ENCODE peak calls at places on chromosomes 7 and 10, in ten cellular contexts. One of them, this sample, is unnamed.
A peak's percentile ranks its signal among the peaks of the same experiment; 100 is the strongest.

GRCh38 chr10:125350519-125350918 is 190.2 kb upstream of the CTBP2 start:
- DNase-seq in NCI-H1105 treated with DMSO at 0.1 percent for 48 hours: no peak
- DNase-seq in IMR-90: no peak
- DNase-seq in stimulated activated CD4-positive, alpha-beta T cell treated with anti-CD3 and anti-CD28 coated beads, Interleukin-1b, Interleukin-23, amount 100 ng/mL, for 1 hour: no peak
- DNase-seq in NCI-H226: no peak
- DNase-seq in NCI-H460: no peak
- DNase-seq in SJCRH30: no peak
- DNase-seq in fibroblast of mammary gland: no peak
- DNase-seq in AG04449: no peak
- DNase-seq in hippocampal formation: no peak
- DNase-seq in this sample: no peak

GRCh38 chr10:43735907-43736306 is 87.2 kb upstream of the ZNF32 start:
- DNase-seq in NCI-H1105 treated with DMSO at 0.1 percent for 48 hours: no peak
- DNase-seq in IMR-90: peak; percentile 68
- DNase-seq in stimulated activated CD4-positive, alpha-beta T cell treated with anti-CD3 and anti-CD28 coated beads, Interleukin-1b, Interleukin-23, amount 100 ng/mL, for 1 hour: no peak
- DNase-seq in NCI-H226: no peak
- DNase-seq in NCI-H460: no peak
- DNase-seq in SJCRH30: no peak
- DNase-seq in fibroblast of mammary gland: no peak
- DNase-seq in AG04449: peak; percentile 17
- DNase-seq in hippocampal formation: no peak
- DNase-seq in this sample: no peak

GRCh38 chr7:37376386-37376785 is 72.3 kb downstream of the ELMO1 start:
- DNase-seq in NCI-H1105 treated with DMSO at 0.1 percent for 48 hours: no peak
- DNase-seq in IMR-90: no peak
- DNase-seq in stimulated activated CD4-positive, alpha-beta T cell treated with anti-CD3 and anti-CD28 coated beads, Interleukin-1b, Interleukin-23, amount 100 ng/mL, for 1 hour: no peak
- DNase-seq in NCI-H226: no peak
- DNase-seq in NCI-H460: no peak
- DNase-seq in SJCRH30: no peak
- DNase-seq in fibroblast of mammary gland: peak; percentile 15
- DNase-seq in AG04449: no peak
- DNase-seq in hippocampal formation: no peak
- DNase-seq in this sample: no peak

GRCh38 chr7:134599371-134599770 is 47.3 kb upstream of the BPGM start:
- DNase-seq in NCI-H1105 treated with DMSO at 0.1 percent for 48 hours: no peak
- DNase-seq in IMR-90: no peak
- DNase-seq in stimulated activated CD4-positive, alpha-beta T cell treated with anti-CD3 and anti-CD28 coated beads, Interleukin-1b, Interleukin-23, amount 100 ng/mL, for 1 hour: no peak
- DNase-seq in NCI-H226: no peak
- DNase-seq in NCI-H460: no peak
- DNase-seq in SJCRH30: peak; percentile 82
- DNase-seq in fibroblast of mammary gland: no peak
- DNase-seq in AG04449: no peak
- DNase-seq in hippocampal formation: peak; percentile 55
- DNase-seq in this sample: no peak

GRCh38 chr10:113890769-113891168 is 36.3 kb downstream of the NHLRC2 start:
- DNase-seq in NCI-H1105 treated with DMSO at 0.1 percent for 48 hours: no peak
- DNase-seq in IMR-90: no peak
- DNase-seq in stimulated activated CD4-positive, alpha-beta T cell treated with anti-CD3 and anti-CD28 coated beads, Interleukin-1b, Interleukin-23, amount 100 ng/mL, for 1 hour: no peak
- DNase-seq in NCI-H226: no peak
- DNase-seq in NCI-H460: no peak
- DNase-seq in SJCRH30: no peak
- DNase-seq in fibroblast of mammary gland: no peak
- DNase-seq in AG04449: no peak
- DNase-seq in hippocampal formation: no peak
- DNase-seq in this sample: no peak

GRCh38 chr10:49690673-49691356 is 11.4 kb downstream of the C10orf53 start:
- DNase-seq in NCI-H1105 treated with DMSO at 0.1 percent for 48 hours: no peak
- DNase-seq in IMR-90: peak; percentile 25
- DNase-seq in stimulated activated CD4-positive, alpha-beta T cell treated with anti-CD3 and anti-CD28 coated beads, Interleukin-1b, Interleukin-23, amount 100 ng/mL, for 1 hour: no peak
- DNase-seq in NCI-H226: no peak
- DNase-seq in NCI-H460: no peak
- DNase-seq in SJCRH30: no peak
- DNase-seq in fibroblast of mammary gland: peak; percentile 10
- DNase-seq in AG04449: no peak
- DNase-seq in hippocampal formation: no peak
- DNase-seq in this sample: no peak

GRCh38 chr10:103278862-103279298 is 1.9 kb downstream of the INA start:
- DNase-seq in NCI-H1105 treated with DMSO at 0.1 percent for 48 hours: peak; percentile 24
- DNase-seq in IMR-90: peak; percentile 55
- DNase-seq in stimulated activated CD4-positive, alpha-beta T cell treated with anti-CD3 and anti-CD28 coated beads, Interleukin-1b, Interleukin-23, amount 100 ng/mL, for 1 hour: peak; percentile 24
- DNase-seq in NCI-H226: peak; percentile 27
- DNase-seq in NCI-H460: peak; percentile 48
- DNase-seq in SJCRH30: peak; percentile 48
- DNase-seq in fibroblast of mammary gland: peak; percentile 48
- DNase-seq in AG04449: no peak
- DNase-seq in hippocampal formation: no peak
- DNase-seq in this sample: no peak

GRCh38 chr10:72953687-72954086 is 919 bp downstream of the PLA2G12B start:
- DNase-seq in NCI-H1105 treated with DMSO at 0.1 percent for 48 hours: no peak
- DNase-seq in IMR-90: no peak
- DNase-seq in stimulated activated CD4-positive, alpha-beta T cell treated with anti-CD3 and anti-CD28 coated beads, Interleukin-1b, Interleukin-23, amount 100 ng/mL, for 1 hour: no peak
- DNase-seq in NCI-H226: no peak
- DNase-seq in NCI-H460: no peak
- DNase-seq in SJCRH30: no peak
- DNase-seq in fibroblast of mammary gland: no peak
- DNase-seq in AG04449: no peak
- DNase-seq in hippocampal formation: no peak
- DNase-seq in this sample: no peak

GRCh38 chr7:116560021-116560970 is 35.5 kb downstream of the CAV1 start:
- DNase-seq in NCI-H1105 treated with DMSO at 0.1 percent for 48 hours: peak; percentile 69
- DNase-seq in IMR-90: no peak
- DNase-seq in stimulated activated CD4-positive, alpha-beta T cell treated with anti-CD3 and anti-CD28 coated beads, Interleukin-1b, Interleukin-23, amount 100 ng/mL, for 1 hour: no peak
- DNase-seq in NCI-H226: peak; percentile 14
- DNase-seq in NCI-H460: no peak
- DNase-seq in SJCRH30: peak; percentile 34
- DNase-seq in fibroblast of mammary gland: peak; percentile 56
- DNase-seq in AG04449: no peak
- DNase-seq in hippocampal formation: no peak
- DNase-seq in this sample: no peak

GRCh38 chr7:69780377-69780776 is 182.1 kb downstream of the AUTS2 start:
- DNase-seq in NCI-H1105 treated with DMSO at 0.1 percent for 48 hours: peak; percentile 85
- DNase-seq in IMR-90: no peak
- DNase-seq in stimulated activated CD4-positive, alpha-beta T cell treated with anti-CD3 and anti-CD28 coated beads, Interleukin-1b, Interleukin-23, amount 100 ng/mL, for 1 hour: no peak
- DNase-seq in NCI-H226: peak; percentile 60
- DNase-seq in NCI-H460: peak; percentile 42
- DNase-seq in SJCRH30: peak; percentile 85
- DNase-seq in fibroblast of mammary gland: peak; percentile 22
- DNase-seq in AG04449: no peak
- DNase-seq in hippocampal formation: no peak
- DNase-seq in this sample: no peak

GRCh38 chr7:27247000-27247399 is 4.4 kb downstream of the EVX1 start:
- DNase-seq in NCI-H1105 treated with DMSO at 0.1 percent for 48 hours: no peak
- DNase-seq in IMR-90: no peak
- DNase-seq in stimulated activated CD4-positive, alpha-beta T cell treated with anti-CD3 and anti-CD28 coated beads, Interleukin-1b, Interleukin-23, amount 100 ng/mL, for 1 hour: no peak
- DNase-seq in NCI-H226: no peak
- DNase-seq in NCI-H460: no peak
- DNase-seq in SJCRH30: no peak
- DNase-seq in fibroblast of mammary gland: no peak
- DNase-seq in AG04449: no peak
- DNase-seq in hippocampal formation: no peak
- DNase-seq in this sample: no peak

GRCh38 chr7:103718482-103719415 is 270.7 kb downstream of the RELN start:
- DNase-seq in NCI-H1105 treated with DMSO at 0.1 percent for 48 hours: no peak
- DNase-seq in IMR-90: peak; percentile 38
- DNase-seq in stimulated activated CD4-positive, alpha-beta T cell treated with anti-CD3 and anti-CD28 coated beads, Interleukin-1b, Interleukin-23, amount 100 ng/mL, for 1 hour: no peak
- DNase-seq in NCI-H226: no peak
- DNase-seq in NCI-H460: no peak
- DNase-seq in SJCRH30: no peak
- DNase-seq in fibroblast of mammary gland: no peak
- DNase-seq in AG04449: no peak
- DNase-seq in hippocampal formation: no peak
- DNase-seq in this sample: no peak

GRCh38 chr10:69952069-69952800 is 100.4 kb upstream of the MACROH2A2 start:
- DNase-seq in NCI-H1105 treated with DMSO at 0.1 percent for 48 hours: no peak
- DNase-seq in IMR-90: no peak
- DNase-seq in stimulated activated CD4-positive, alpha-beta T cell treated with anti-CD3 and anti-CD28 coated beads, Interleukin-1b, Interleukin-23, amount 100 ng/mL, for 1 hour: no peak
- DNase-seq in NCI-H226: no peak
- DNase-seq in NCI-H460: no peak
- DNase-seq in SJCRH30: no peak
- DNase-seq in fibroblast of mammary gland: no peak
- DNase-seq in AG04449: no peak
- DNase-seq in hippocampal formation: no peak
- DNase-seq in this sample: no peak

GRCh38 chr7:35331730-35332678 is 78.1 kb upstream of the TBX20 start:
- DNase-seq in NCI-H1105 treated with DMSO at 0.1 percent for 48 hours: no peak
- DNase-seq in IMR-90: no peak
- DNase-seq in stimulated activated CD4-positive, alpha-beta T cell treated with anti-CD3 and anti-CD28 coated beads, Interleukin-1b, Interleukin-23, amount 100 ng/mL, for 1 hour: no peak
- DNase-seq in NCI-H226: no peak
- DNase-seq in NCI-H460: no peak
- DNase-seq in SJCRH30: no peak
- DNase-seq in fibroblast of mammary gland: no peak
- DNase-seq in AG04449: no peak
- DNase-seq in hippocampal formation: no peak
- DNase-seq in this sample: no peak

GRCh38 chr10:20877554-20877953 is 19.6 kb downstream of the NEBL start:
- DNase-seq in NCI-H1105 treated with DMSO at 0.1 percent for 48 hours: no peak
- DNase-seq in IMR-90: no peak
- DNase-seq in stimulated activated CD4-positive, alpha-beta T cell treated with anti-CD3 and anti-CD28 coated beads, Interleukin-1b, Interleukin-23, amount 100 ng/mL, for 1 hour: no peak
- DNase-seq in NCI-H226: no peak
- DNase-seq in NCI-H460: no peak
- DNase-seq in SJCRH30: no peak
- DNase-seq in fibroblast of mammary gland: no peak
- DNase-seq in AG04449: no peak
- DNase-seq in hippocampal formation: no peak
- DNase-seq in this sample: no peak

GRCh38 chr7:89776980-89777379 is 377.3 kb upstream of the STEAP1 start:
- DNase-seq in NCI-H1105 treated with DMSO at 0.1 percent for 48 hours: no peak
- DNase-seq in IMR-90: no peak
- DNase-seq in stimulated activated CD4-positive, alpha-beta T cell treated with anti-CD3 and anti-CD28 coated beads, Interleukin-1b, Interleukin-23, amount 100 ng/mL, for 1 hour: no peak
- DNase-seq in NCI-H226: no peak
- DNase-seq in NCI-H460: no peak
- DNase-seq in SJCRH30: no peak
- DNase-seq in fibroblast of mammary gland: no peak
- DNase-seq in AG04449: no peak
- DNase-seq in hippocampal formation: no peak
- DNase-seq in this sample: no peak

GRCh38 chr10:107653832-107654287 is 489.4 kb upstream of the SORCS1 start:
- DNase-seq in NCI-H1105 treated with DMSO at 0.1 percent for 48 hours: no peak
- DNase-seq in IMR-90: peak; percentile 5
- DNase-seq in stimulated activated CD4-positive, alpha-beta T cell treated with anti-CD3 and anti-CD28 coated beads, Interleukin-1b, Interleukin-23, amount 100 ng/mL, for 1 hour: no peak
- DNase-seq in NCI-H226: no peak
- DNase-seq in NCI-H460: peak; percentile 33
- DNase-seq in SJCRH30: peak; percentile 57
- DNase-seq in fibroblast of mammary gland: peak; percentile 18
- DNase-seq in AG04449: peak; percentile 3
- DNase-seq in hippocampal formation: no peak
- DNase-seq in this sample: no peak

GRCh38 chr7:14748461-14748860 is 154.1 kb downstream of the DGKB start:
- DNase-seq in NCI-H1105 treated with DMSO at 0.1 percent for 48 hours: no peak
- DNase-seq in IMR-90: peak; percentile 77
- DNase-seq in stimulated activated CD4-positive, alpha-beta T cell treated with anti-CD3 and anti-CD28 coated beads, Interleukin-1b, Interleukin-23, amount 100 ng/mL, for 1 hour: no peak
- DNase-seq in NCI-H226: peak; percentile 100
- DNase-seq in NCI-H460: no peak
- DNase-seq in SJCRH30: no peak
- DNase-seq in fibroblast of mammary gland: peak; percentile 91
- DNase-seq in AG04449: peak; percentile 28
- DNase-seq in hippocampal formation: no peak
- DNase-seq in this sample: no peak

GRCh38 chr10:128274938-128275337 is 148.7 kb upstream of the MKI67 start:
- DNase-seq in NCI-H1105 treated with DMSO at 0.1 percent for 48 hours: peak; percentile 74
- DNase-seq in IMR-90: no peak
- DNase-seq in stimulated activated CD4-positive, alpha-beta T cell treated with anti-CD3 and anti-CD28 coated beads, Interleukin-1b, Interleukin-23, amount 100 ng/mL, for 1 hour: no peak
- DNase-seq in NCI-H226: no peak
- DNase-seq in NCI-H460: no peak
- DNase-seq in SJCRH30: no peak
- DNase-seq in fibroblast of mammary gland: peak; percentile 58
- DNase-seq in AG04449: no peak
- DNase-seq in hippocampal formation: no peak
- DNase-seq in this sample: no peak

GRCh38 chr10:46250898-46251856 is 35.6 kb upstream of the ANTXRL start:
- DNase-seq in NCI-H1105 treated with DMSO at 0.1 percent for 48 hours: no peak
- DNase-seq in IMR-90: no peak
- DNase-seq in stimulated activated CD4-positive, alpha-beta T cell treated with anti-CD3 and anti-CD28 coated beads, Interleukin-1b, Interleukin-23, amount 100 ng/mL, for 1 hour: no peak
- DNase-seq in NCI-H226: no peak
- DNase-seq in NCI-H460: no peak
- DNase-seq in SJCRH30: no peak
- DNase-seq in fibroblast of mammary gland: no peak
- DNase-seq in AG04449: no peak
- DNase-seq in hippocampal formation: no peak
- DNase-seq in this sample: no peak

GRCh38 chr10:71293446-71294090 is 25.5 kb upstream of the SLC29A3 start:
- DNase-seq in NCI-H1105 treated with DMSO at 0.1 percent for 48 hours: no peak
- DNase-seq in IMR-90: no peak
- DNase-seq in stimulated activated CD4-positive, alpha-beta T cell treated with anti-CD3 and anti-CD28 coated beads, Interleukin-1b, Interleukin-23, amount 100 ng/mL, for 1 hour: no peak
- DNase-seq in NCI-H226: no peak
- DNase-seq in NCI-H460: no peak
- DNase-seq in SJCRH30: no peak
- DNase-seq in fibroblast of mammary gland: no peak
- DNase-seq in AG04449: no peak
- DNase-seq in hippocampal formation: no peak
- DNase-seq in this sample: no peak

GRCh38 chr7:140638311-140638791 is 2.3 kb downstream of the DENND2A start:
- DNase-seq in NCI-H1105 treated with DMSO at 0.1 percent for 48 hours: no peak
- DNase-seq in IMR-90: peak; percentile 82
- DNase-seq in stimulated activated CD4-positive, alpha-beta T cell treated with anti-CD3 and anti-CD28 coated beads, Interleukin-1b, Interleukin-23, amount 100 ng/mL, for 1 hour: no peak
- DNase-seq in NCI-H226: peak; percentile 61
- DNase-seq in NCI-H460: no peak
- DNase-seq in SJCRH30: no peak
- DNase-seq in fibroblast of mammary gland: peak; percentile 51
- DNase-seq in AG04449: no peak
- DNase-seq in hippocampal formation: no peak
- DNase-seq in this sample: no peak

GRCh38 chr10:131584286-131584685 is 272.8 kb upstream of the TCERG1L start:
- DNase-seq in NCI-H1105 treated with DMSO at 0.1 percent for 48 hours: no peak
- DNase-seq in IMR-90: no peak
- DNase-seq in stimulated activated CD4-positive, alpha-beta T cell treated with anti-CD3 and anti-CD28 coated beads, Interleukin-1b, Interleukin-23, amount 100 ng/mL, for 1 hour: no peak
- DNase-seq in NCI-H226: no peak
- DNase-seq in NCI-H460: no peak
- DNase-seq in SJCRH30: no peak
- DNase-seq in fibroblast of mammary gland: no peak
- DNase-seq in AG04449: no peak
- DNase-seq in hippocampal formation: no peak
- DNase-seq in this sample: no peak

GRCh38 chr7:137992042-137992737 is 9.7 kb downstream of the CREB3L2 start:
- DNase-seq in NCI-H1105 treated with DMSO at 0.1 percent for 48 hours: no peak
- DNase-seq in IMR-90: peak; percentile 97
- DNase-seq in stimulated activated CD4-positive, alpha-beta T cell treated with anti-CD3 and anti-CD28 coated beads, Interleukin-1b, Interleukin-23, amount 100 ng/mL, for 1 hour: no peak
- DNase-seq in NCI-H226: peak; percentile 87
- DNase-seq in NCI-H460: no peak
- DNase-seq in SJCRH30: no peak
- DNase-seq in fibroblast of mammary gland: peak; percentile 96
- DNase-seq in AG04449: no peak
- DNase-seq in hippocampal formation: no peak
- DNase-seq in this sample: no peak

GRCh38 chr10:57188846-57189245 is 827.8 kb upstream of the ZWINT start:
- DNase-seq in NCI-H1105 treated with DMSO at 0.1 percent for 48 hours: no peak
- DNase-seq in IMR-90: no peak
- DNase-seq in stimulated activated CD4-positive, alpha-beta T cell treated with anti-CD3 and anti-CD28 coated beads, Interleukin-1b, Interleukin-23, amount 100 ng/mL, for 1 hour: no peak
- DNase-seq in NCI-H226: no peak
- DNase-seq in NCI-H460: no peak
- DNase-seq in SJCRH30: no peak
- DNase-seq in fibroblast of mammary gland: no peak
- DNase-seq in AG04449: no peak
- DNase-seq in hippocampal formation: no peak
- DNase-seq in this sample: no peak

GRCh38 chr7:1668932-1669485 is 1.1 kb upstream of the ELFN1 start:
- DNase-seq in NCI-H1105 treated with DMSO at 0.1 percent for 48 hours: peak; percentile 15
- DNase-seq in IMR-90: peak; percentile 20
- DNase-seq in stimulated activated CD4-positive, alpha-beta T cell treated with anti-CD3 and anti-CD28 coated beads, Interleukin-1b, Interleukin-23, amount 100 ng/mL, for 1 hour: no peak
- DNase-seq in NCI-H226: no peak
- DNase-seq in NCI-H460: no peak
- DNase-seq in SJCRH30: no peak
- DNase-seq in fibroblast of mammary gland: no peak
- DNase-seq in AG04449: no peak
- DNase-seq in hippocampal formation: no peak
- DNase-seq in this sample: no peak

GRCh38 chr7:93148135-93148534 is at the start of gene SAMD9L:
- DNase-seq in NCI-H1105 treated with DMSO at 0.1 percent for 48 hours: no peak
- DNase-seq in IMR-90: peak; percentile 28
- DNase-seq in stimulated activated CD4-positive, alpha-beta T cell treated with anti-CD3 and anti-CD28 coated beads, Interleukin-1b, Interleukin-23, amount 100 ng/mL, for 1 hour: no peak
- DNase-seq in NCI-H226: no peak
- DNase-seq in NCI-H460: no peak
- DNase-seq in SJCRH30: no peak
- DNase-seq in fibroblast of mammary gland: peak; percentile 30
- DNase-seq in AG04449: no peak
- DNase-seq in hippocampal formation: no peak
- DNase-seq in this sample: no peak

GRCh38 chr7:140512317-140513000 is 33.2 kb upstream of the MKRN1 start:
- DNase-seq in NCI-H1105 treated with DMSO at 0.1 percent for 48 hours: peak; percentile 68
- DNase-seq in IMR-90: no peak
- DNase-seq in stimulated activated CD4-positive, alpha-beta T cell treated with anti-CD3 and anti-CD28 coated beads, Interleukin-1b, Interleukin-23, amount 100 ng/mL, for 1 hour: no peak
- DNase-seq in NCI-H226: peak; percentile 24
- DNase-seq in NCI-H460: no peak
- DNase-seq in SJCRH30: peak; percentile 66
- DNase-seq in fibroblast of mammary gland: no peak
- DNase-seq in AG04449: no peak
- DNase-seq in hippocampal formation: no peak
- DNase-seq in this sample: no peak